ENCODE peak calls at places on chromosomes 5 and 9, in ten cellular contexts. Y is mammary epithelial cell; H is ELR; Z is CD4-positive, alpha-beta T cell; P is activated naive CD8-positive, alpha-beta T cell treated with anti-CD3 and anti-CD28 coated beads, Interleukin-2, amount 50 U/mL, for 24 hours; N is putamen; V is breast epithelium; U is NCI-H774; L is effector CD4-positive, alpha-beta T cell; K is BJ. B is an unnamed sample.
A peak's percentile ranks its signal among the peaks of the same experiment; 100 is the strongest.

GRCh38 chr9:133609311-133610098 is at the start of gene FAM163B:
- DNase-seq in Y (peak; percentile 9), H (no peak), Z (peak; percentile 18), P (peak; percentile 59), N (peak; percentile 30), V (no peak), U (peak; percentile 58), L (no peak), K (no peak), B (peak; percentile 50)

GRCh38 chr5:14064841-14065240 is 78.3 kb upstream of the TRIO start:
- DNase-seq in Y (peak; percentile 51), H (peak; percentile 68), Z (no peak), P (no peak), N (no peak), V (no peak), U (no peak), L (no peak), K (no peak), B (no peak)

GRCh38 chr5:56409331-56410190 is 176.4 kb upstream of the ANKRD55 start:
- DNase-seq in Y (peak; percentile 37), H (peak; percentile 78), Z (no peak), P (no peak), N (peak; percentile 68), V (no peak), U (no peak), L (no peak), K (no peak), B (no peak)

GRCh38 chr5:132430736-132431135 is 59.8 kb downstream of the IRF1 start:
- DNase-seq in Y (no peak), H (no peak), Z (no peak), P (no peak), N (no peak), V (no peak), U (no peak), L (no peak), K (no peak), B (no peak)

GRCh38 chr5:173032730-173033129 is 23.4 kb upstream of the CREBRF start:
- DNase-seq in Y (no peak), H (no peak), Z (no peak), P (no peak), N (no peak), V (no peak), U (no peak), L (no peak), K (no peak), B (no peak)

GRCh38 chr9:86353591-86354047 is 591 bp downstream of the TUT7 start:
- DNase-seq in Y (peak; percentile 62), H (peak; percentile 46), Z (no peak), P (peak; percentile 33), N (no peak), V (no peak), U (peak; percentile 4), L (peak; percentile 8), K (no peak), B (peak; percentile 18)

GRCh38 chr9:250039-250438 is 35.4 kb downstream of the DOCK8 start:
- DNase-seq in Y (no peak), H (no peak), Z (no peak), P (no peak), N (no peak), V (no peak), U (no peak), L (no peak), K (peak; percentile 41), B (no peak)

GRCh38 chr9:123954518-123954917 is 24.6 kb upstream of the DENND1A start:
- DNase-seq in Y (no peak), H (no peak), Z (no peak), P (no peak), N (no peak), V (no peak), U (no peak), L (no peak), K (no peak), B (no peak)

GRCh38 chr9:124779368-124780059 is 2.6 kb downstream of the OLFML2A start:
- DNase-seq in Y (peak; percentile 90), H (peak; percentile 79), Z (no peak), P (no peak), N (no peak), V (peak; percentile 47), U (no peak), L (no peak), K (peak; percentile 69), B (no peak)

B was measured in adrenal gland.